ENCODE peak calls at places on chromosomes 2 and 18, in seven cellular contexts. G, H, E, N, Q, T and J are unnamed samples.

GRCh38 chr2:200585730-200586643 is at the start of gene AOX1:
- DNase-seq in Q (no peak), T (peak), N (peak), G (peak), H (peak), E (peak), J (peak)

GRCh38 chr18:3816601-3817363 is 366.8 kb downstream of the TGIF1 start:
- DNase-seq in T (no peak), N (peak), G (no peak), H (peak), E (no peak), Q (no peak), J (no peak)

GRCh38 chr2:53202063-53202462 is 565.5 kb upstream of the CHAC2 start:
- DNase-seq in H (peak), E (no peak), G (no peak), N (peak), Q (peak), T (no peak), J (peak)

GRCh38 chr18:6628189-6628588 is 101.3 kb upstream of the ARHGAP28 start:
- DNase-seq in H (no peak), G (no peak), N (no peak), Q (no peak), T (no peak), E (no peak), J (no peak)

GRCh38 chr2:236976271-236977120 is 109.2 kb upstream of the COPS8 start:
- DNase-seq in T (no peak), N (no peak), E (no peak), Q (no peak), H (no peak), G (no peak), J (no peak)

GRCh38 chr2:151851761-151852160 is 23.5 kb upstream of the ARL5A start:
- DNase-seq in T (no peak), H (peak), N (no peak), E (no peak), Q (no peak), G (no peak), J (no peak)

GRCh38 chr2:84970956-84971798 is at the start of gene KCMF1:
- DNase-seq in T (peak), H (peak), G (peak), Q (peak), E (peak), N (no peak), J (peak)

GRCh38 chr18:53551868-53552426 is 672.5 kb downstream of the MBD2 start:
- DNase-seq in T (no peak), H (no peak), E (no peak), G (no peak), Q (no peak), N (no peak), J (no peak)

GRCh38 chr18:79950440-79951341 is 762 bp downstream of the SLC66A2 start:
- DNase-seq in H (peak), E (peak), T (peak), N (no peak), G (peak), Q (peak), J (peak)

GRCh38 chr18:63882333-63883141 is 5.0 kb upstream of the SERPINB2 start:
- DNase-seq in T (peak), N (peak), G (no peak), H (peak), Q (no peak), E (no peak), J (no peak)

GRCh38 chr2:217279130-217279529 is 419.3 kb upstream of the TNP1 start:
- DNase-seq in T (no peak), N (peak), Q (no peak), E (no peak), H (peak), G (no peak), J (no peak)

GRCh38 chr2:136141510-136142154 is 23.7 kb upstream of the CXCR4 start:
- DNase-seq in N (no peak), H (no peak), T (no peak), Q (peak), E (no peak), G (no peak), J (no peak)

GRCh38 chr18:48663931-48664847 is 125.4 kb downstream of the CTIF start:
- DNase-seq in E (peak), G (peak), N (no peak), Q (peak), H (peak), T (peak), J (peak)

GRCh38 chr2:113225505-113226259 is 51.9 kb downstream of the PSD4 start:
- DNase-seq in H (peak), E (no peak), G (peak), Q (peak), T (no peak), N (peak), J (peak)

GRCh38 chr18:50182516-50182915 is 12.4 kb downstream of the MYO5B start:
- DNase-seq in G (no peak), Q (no peak), N (no peak), E (no peak), H (no peak), T (no peak), J (no peak)

GRCh38 chr2:230343747-230344146 is 16.8 kb downstream of the SP140L start:
- DNase-seq in E (no peak), T (no peak), G (no peak), N (no peak), Q (no peak), H (peak), J (no peak)

GRCh38 chr18:26089247-26090129 is 925 bp downstream of the SS18 start:
- DNase-seq in G (no peak), N (peak), Q (peak), T (no peak), H (peak), E (no peak), J (peak)

GRCh38 chr2:216633616-216634316 is 546 bp downstream of the IGFBP2 start:
- DNase-seq in G (no peak), H (peak), N (no peak), T (peak), Q (peak), E (no peak), J (peak)

GRCh38 chr2:85181844-85182456 is 48.8 kb downstream of the TCF7L1 start:
- DNase-seq in H (no peak), Q (no peak), T (no peak), E (peak), G (no peak), N (no peak), J (no peak)

GRCh38 chr2:235647836-235648235 is 154.0 kb downstream of the AGAP1 start:
- DNase-seq in E (no peak), T (no peak), N (no peak), Q (no peak), G (no peak), H (no peak), J (no peak)
- H3K4me3 ChIP-seq in E (no peak), T (no peak), N (no peak), Q (no peak), G (no peak), H (no peak), J (no peak)

GRCh38 chr2:64918220-64918886 is 70.8 kb upstream of the SLC1A4 start:
- DNase-seq in H (no peak), Q (no peak), N (no peak), G (no peak), E (no peak), T (no peak), J (peak)
- H3K4me3 ChIP-seq in H (peak), Q (peak), N (peak), G (peak), E (peak), T (no peak), J (peak)

GRCh38 chr2:207663870-207664545 is 38.8 kb upstream of the METTL21A start:
- DNase-seq in Q (no peak), T (no peak), H (no peak), E (no peak), N (no peak), G (no peak), J (no peak)

GRCh38 chr2:207655000-207655399 is 29.8 kb upstream of the METTL21A start:
- DNase-seq in N (no peak), E (no peak), G (no peak), T (no peak), H (no peak), Q (no peak), J (no peak)

GRCh38 chr2:207662203-207662602 is 37.0 kb upstream of the METTL21A start:
- DNase-seq in E (no peak), G (no peak), Q (no peak), H (no peak), N (no peak), T (no peak), J (no peak)

GRCh38 chr2:207660994-207661393 is 35.8 kb upstream of the METTL21A start:
- DNase-seq in H (no peak), Q (no peak), N (no peak), G (no peak), T (no peak), E (no peak), J (peak)
- H3K4me3 ChIP-seq in H (no peak), Q (no peak), N (no peak), G (no peak), T (no peak), E (no peak), J (no peak)

DNA sequence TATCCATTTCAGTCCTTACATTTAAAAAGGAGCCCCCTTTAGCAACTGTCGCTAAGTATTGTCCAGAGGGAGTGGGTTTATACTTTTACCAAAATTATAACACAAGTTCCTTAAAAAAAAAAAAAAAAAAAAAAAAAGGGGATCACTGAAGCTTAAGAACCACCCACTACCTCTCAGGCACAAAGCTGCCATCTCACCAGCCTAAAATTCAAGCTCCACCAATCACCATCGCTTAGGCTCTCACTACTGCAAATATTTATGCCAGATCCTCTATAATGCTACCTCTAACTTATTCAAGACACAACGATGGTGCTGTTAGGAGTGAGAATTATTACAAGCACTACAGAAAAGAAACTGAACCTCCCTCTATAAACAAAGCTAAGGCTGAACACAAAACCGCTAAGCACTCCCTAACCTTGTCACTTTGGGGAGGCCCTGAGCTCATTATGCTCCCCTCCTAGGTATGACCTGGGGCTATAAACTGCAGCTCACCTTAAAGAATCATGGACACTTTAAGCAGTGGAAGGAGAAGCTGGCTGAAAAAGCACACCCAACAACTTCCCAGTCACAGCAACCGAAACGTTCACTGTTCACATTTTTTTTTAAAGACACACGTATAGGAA is 3.6 kb downstream of the FZD5 start:
- DNase-seq in G (no peak), H (no peak), E (no peak), N (no peak), Q (peak), T (no peak), J (peak)
- H3K4me3 ChIP-seq in G (no peak), H (no peak), E (no peak), N (no peak), Q (peak), T (no peak), J (peak)

GRCh38 chr2:198297350-198297749 is 493.0 kb downstream of the PLCL1 start:
- DNase-seq in E (no peak), G (no peak), Q (no peak), T (no peak), H (no peak), N (no peak), J (no peak)
- H3K4me3 ChIP-seq in E (no peak), G (no peak), Q (no peak), T (no peak), H (no peak), N (no peak), J (no peak)

DNA sequence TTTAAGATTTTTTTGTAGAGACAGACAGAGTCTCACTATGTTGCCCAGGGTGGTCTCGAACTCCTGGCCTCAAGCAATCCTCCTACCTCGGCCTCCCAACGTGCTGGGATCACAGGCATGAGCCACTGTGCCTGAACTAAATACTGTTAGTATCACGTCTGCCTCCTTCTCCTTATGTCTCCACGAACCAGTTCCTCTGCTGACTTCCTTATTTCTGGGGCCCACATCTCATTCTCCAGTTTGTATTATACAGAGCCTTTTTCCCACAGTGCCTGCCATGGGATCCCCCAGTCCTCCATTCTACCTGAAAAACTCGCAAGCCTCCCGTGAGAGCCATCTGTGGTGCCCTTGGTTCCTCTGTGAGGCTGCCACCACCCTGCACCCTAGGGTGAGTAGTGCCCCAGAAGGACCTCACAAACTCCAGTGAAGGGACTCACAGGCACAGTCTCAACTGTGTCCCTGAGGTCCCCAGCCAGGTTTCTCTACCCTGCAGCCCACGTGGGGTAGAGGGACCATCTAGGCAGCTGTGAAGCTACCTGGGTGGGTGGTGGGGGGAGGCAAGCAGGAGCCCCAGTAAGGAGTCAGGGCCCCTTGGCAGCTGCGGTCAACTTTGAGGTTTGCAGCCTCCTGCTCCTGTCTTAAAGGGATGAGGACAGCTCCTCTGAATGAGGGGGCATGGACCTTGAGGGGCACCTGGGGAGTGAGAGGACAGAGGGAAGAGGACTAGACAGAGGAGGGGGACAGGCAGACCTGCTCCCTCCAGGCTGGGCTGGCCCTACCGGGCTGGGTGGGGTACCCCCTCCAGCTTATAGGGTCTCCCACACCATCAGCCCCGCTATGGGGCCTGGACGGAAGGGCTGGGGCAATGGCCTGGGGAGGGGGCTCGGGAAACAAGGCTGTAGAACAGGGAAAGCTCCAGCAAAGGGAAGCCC is 1.1 kb downstream of the PSTPIP2 start:
- DNase-seq in H (no peak), N (no peak), E (peak), T (peak), Q (no peak), G (no peak), J (peak)
- H3K4me3 ChIP-seq in H (peak), N (peak), E (peak), T (peak), Q (peak), G (peak), J (peak)

GRCh38 chr2:64478502-64479230 is 24.7 kb downstream of the LGALSL start:
- DNase-seq in G (no peak), E (no peak), Q (no peak), T (no peak), N (no peak), H (no peak), J (no peak)

GRCh38 chr2:64479259-64480198 is 25.6 kb downstream of the LGALSL start:
- DNase-seq in N (no peak), G (no peak), Q (no peak), H (no peak), E (no peak), T (no peak), J (no peak)

GRCh38 chr2:64482243-64482642 is 28.3 kb downstream of the LGALSL start:
- DNase-seq in E (no peak), Q (no peak), H (no peak), N (no peak), G (no peak), T (no peak), J (no peak)

GRCh38 chr2:64482765-64483504 is 29.0 kb downstream of the LGALSL start:
- DNase-seq in Q (no peak), G (no peak), N (peak), E (no peak), H (peak), T (no peak), J (no peak)

GRCh38 chr2:64481665-64482064 is 27.7 kb downstream of the LGALSL start:
- DNase-seq in N (no peak), H (no peak), E (no peak), G (no peak), T (no peak), Q (no peak), J (no peak)
- H3K4me3 ChIP-seq in N (no peak), H (no peak), E (no peak), G (no peak), T (no peak), Q (no peak), J (no peak)

GRCh38 chr2:109612991-109613921 is 510 bp downstream of the SEPTIN10 start:
- DNase-seq in T (peak), Q (peak), H (peak), E (no peak), G (peak), N (peak), J (peak)
- H3K4me3 ChIP-seq in T (peak), Q (peak), H (peak), E (peak), G (peak), N (peak), J (peak)